ENCODE peak calls at places on chromosome 12, in eight cellular contexts. One of them, this sample, is unnamed.

GRCh38 chr12:13368971-13369370 is 172.4 kb downstream of the EMP1 start:
- DNase-seq in neural progenitor cell: peak; percentile 94
- DNase-seq in HFFc6: no peak
- DNase-seq in tibial artery: no peak
- DNase-seq in endothelial cell: no peak
- DNase-seq in BJ: no peak
- DNase-seq in GM13976: no peak
- DNase-seq in esophagus squamous epithelium: no peak
- DNase-seq in this sample: no peak

GRCh38 chr12:102527256-102527720 is 46.9 kb upstream of the IGF1 start:
- DNase-seq in neural progenitor cell: no peak
- DNase-seq in HFFc6: peak; percentile 90
- DNase-seq in tibial artery: no peak
- DNase-seq in endothelial cell: no peak
- DNase-seq in BJ: no peak
- DNase-seq in GM13976: no peak
- DNase-seq in esophagus squamous epithelium: no peak
- DNase-seq in this sample: no peak

GRCh38 chr12:32087301-32087700 is 19.3 kb upstream of the BICD1 start:
- DNase-seq in neural progenitor cell: no peak
- DNase-seq in HFFc6: no peak
- DNase-seq in tibial artery: no peak
- DNase-seq in endothelial cell: no peak
- DNase-seq in BJ: no peak
- DNase-seq in GM13976: peak; percentile 59
- DNase-seq in esophagus squamous epithelium: no peak
- DNase-seq in this sample: no peak

GRCh38 chr12:15151141-15152091 is 69.8 kb downstream of the RERG start:
- DNase-seq in neural progenitor cell: peak; percentile 38
- DNase-seq in HFFc6: no peak
- DNase-seq in tibial artery: no peak
- DNase-seq in endothelial cell: no peak
- DNase-seq in BJ: no peak
- DNase-seq in GM13976: peak; percentile 15
- DNase-seq in esophagus squamous epithelium: no peak
- DNase-seq in this sample: no peak

GRCh38 chr12:105235299-105235746 is 651 bp downstream of the APPL2 start:
- DNase-seq in neural progenitor cell: peak; percentile 12
- DNase-seq in HFFc6: no peak
- DNase-seq in tibial artery: no peak
- DNase-seq in endothelial cell: no peak
- DNase-seq in BJ: no peak
- DNase-seq in GM13976: no peak
- DNase-seq in esophagus squamous epithelium: no peak
- DNase-seq in this sample: no peak

GRCh38 chr12:69873429-69873828 is 48.4 kb downstream of the MYRFL start:
- DNase-seq in neural progenitor cell: no peak
- DNase-seq in HFFc6: no peak
- DNase-seq in tibial artery: no peak
- DNase-seq in endothelial cell: no peak
- DNase-seq in BJ: no peak
- DNase-seq in GM13976: no peak
- DNase-seq in esophagus squamous epithelium: no peak
- DNase-seq in this sample: no peak

GRCh38 chr12:96164951-96165858 is 29.0 kb upstream of the ELK3 start:
- DNase-seq in neural progenitor cell: no peak
- DNase-seq in HFFc6: no peak
- DNase-seq in tibial artery: no peak
- DNase-seq in endothelial cell: peak; percentile 57
- DNase-seq in BJ: no peak
- DNase-seq in GM13976: no peak
- DNase-seq in esophagus squamous epithelium: no peak
- DNase-seq in this sample: no peak

GRCh38 chr12:109310247-109311125 is 1.4 kb upstream of the FOXN4 start:
- DNase-seq in neural progenitor cell: peak; percentile 36
- DNase-seq in HFFc6: no peak
- DNase-seq in tibial artery: no peak
- DNase-seq in endothelial cell: no peak
- DNase-seq in BJ: no peak
- DNase-seq in GM13976: peak; percentile 29
- DNase-seq in esophagus squamous epithelium: no peak
- DNase-seq in this sample: no peak

GRCh38 chr12:101715045-101715444 is 17.6 kb downstream of the CHPT1 start:
- DNase-seq in neural progenitor cell: no peak
- DNase-seq in HFFc6: no peak
- DNase-seq in tibial artery: no peak
- DNase-seq in endothelial cell: no peak
- DNase-seq in BJ: no peak
- DNase-seq in GM13976: no peak
- DNase-seq in esophagus squamous epithelium: no peak
- DNase-seq in this sample: no peak

GRCh38 chr12:123160801-123161487 is 10.1 kb upstream of the PITPNM2 start:
- DNase-seq in neural progenitor cell: no peak
- DNase-seq in HFFc6: no peak
- DNase-seq in tibial artery: no peak
- DNase-seq in endothelial cell: no peak
- DNase-seq in BJ: no peak
- DNase-seq in GM13976: no peak
- DNase-seq in esophagus squamous epithelium: no peak
- DNase-seq in this sample: no peak

GRCh38 chr12:8081228-8081920 is 700 bp upstream of the NECAP1 start:
- DNase-seq in neural progenitor cell: no peak
- DNase-seq in HFFc6: no peak
- DNase-seq in tibial artery: no peak
- DNase-seq in endothelial cell: no peak
- DNase-seq in BJ: no peak
- DNase-seq in GM13976: no peak
- DNase-seq in esophagus squamous epithelium: no peak
- DNase-seq in this sample: no peak

GRCh38 chr12:7032990-7033389 is 14.7 kb upstream of the LPCAT3 start:
- DNase-seq in neural progenitor cell: no peak
- DNase-seq in HFFc6: no peak
- DNase-seq in tibial artery: no peak
- DNase-seq in endothelial cell: no peak
- DNase-seq in BJ: no peak
- DNase-seq in GM13976: no peak
- DNase-seq in esophagus squamous epithelium: no peak
- DNase-seq in this sample: no peak

GRCh38 chr12:91189526-91189925 is 6.9 kb upstream of the DCN start:
- DNase-seq in neural progenitor cell: no peak
- DNase-seq in HFFc6: peak; percentile 40
- DNase-seq in tibial artery: no peak
- DNase-seq in endothelial cell: no peak
- DNase-seq in BJ: no peak
- DNase-seq in GM13976: no peak
- DNase-seq in esophagus squamous epithelium: no peak
- DNase-seq in this sample: peak; percentile 10

GRCh38 chr12:109704371-109705098 is 9.1 kb upstream of the FAM222A start:
- DNase-seq in neural progenitor cell: no peak
- DNase-seq in HFFc6: no peak
- DNase-seq in tibial artery: no peak
- DNase-seq in endothelial cell: no peak
- DNase-seq in BJ: no peak
- DNase-seq in GM13976: no peak
- DNase-seq in esophagus squamous epithelium: no peak
- DNase-seq in this sample: no peak

GRCh38 chr12:27123642-27124041 is 41.3 kb upstream of the C12orf71 start:
- DNase-seq in neural progenitor cell: peak; percentile 14
- DNase-seq in HFFc6: no peak
- DNase-seq in tibial artery: no peak
- DNase-seq in endothelial cell: no peak
- DNase-seq in BJ: no peak
- DNase-seq in GM13976: peak; percentile 28
- DNase-seq in esophagus squamous epithelium: no peak
- DNase-seq in this sample: no peak

GRCh38 chr12:64457036-64457435 is 5.1 kb downstream of the TBK1 start:
- DNase-seq in neural progenitor cell: no peak
- DNase-seq in HFFc6: no peak
- DNase-seq in tibial artery: no peak
- DNase-seq in endothelial cell: peak; percentile 31
- DNase-seq in BJ: no peak
- DNase-seq in GM13976: no peak
- DNase-seq in esophagus squamous epithelium: no peak
- DNase-seq in this sample: no peak

GRCh38 chr12:2580821-2581220 is 213.9 kb upstream of the FKBP4 start:
- DNase-seq in neural progenitor cell: no peak
- DNase-seq in HFFc6: no peak
- DNase-seq in tibial artery: peak; percentile 6
- DNase-seq in endothelial cell: no peak
- DNase-seq in BJ: no peak
- DNase-seq in GM13976: no peak
- DNase-seq in esophagus squamous epithelium: no peak
- DNase-seq in this sample: no peak

GRCh38 chr12:74957231-74957630 is 252.4 kb downstream of the KCNC2 start:
- DNase-seq in neural progenitor cell: no peak
- DNase-seq in HFFc6: no peak
- DNase-seq in tibial artery: no peak
- DNase-seq in endothelial cell: no peak
- DNase-seq in BJ: no peak
- DNase-seq in GM13976: no peak
- DNase-seq in esophagus squamous epithelium: no peak
- DNase-seq in this sample: no peak

GRCh38 chr12:106345739-106346138 is 11.8 kb upstream of the POLR3B start:
- DNase-seq in neural progenitor cell: peak; percentile 72
- DNase-seq in HFFc6: peak; percentile 48
- DNase-seq in tibial artery: no peak
- DNase-seq in endothelial cell: peak; percentile 53
- DNase-seq in BJ: no peak
- DNase-seq in GM13976: no peak
- DNase-seq in esophagus squamous epithelium: no peak
- DNase-seq in this sample: no peak

GRCh38 chr12:50017653-50018052 is 7.6 kb downstream of the RACGAP1 start:
- DNase-seq in neural progenitor cell: no peak
- DNase-seq in HFFc6: no peak
- DNase-seq in tibial artery: no peak
- DNase-seq in endothelial cell: no peak
- DNase-seq in BJ: peak; percentile 35
- DNase-seq in GM13976: no peak
- DNase-seq in esophagus squamous epithelium: no peak
- DNase-seq in this sample: no peak

GRCh38 chr12:87157791-87158190 is 871.4 kb downstream of the C12orf50 start:
- DNase-seq in neural progenitor cell: no peak
- DNase-seq in HFFc6: peak; percentile 42
- DNase-seq in tibial artery: no peak
- DNase-seq in endothelial cell: no peak
- DNase-seq in BJ: peak; percentile 49
- DNase-seq in GM13976: no peak
- DNase-seq in esophagus squamous epithelium: no peak
- DNase-seq in this sample: peak; percentile 69

DNA sequence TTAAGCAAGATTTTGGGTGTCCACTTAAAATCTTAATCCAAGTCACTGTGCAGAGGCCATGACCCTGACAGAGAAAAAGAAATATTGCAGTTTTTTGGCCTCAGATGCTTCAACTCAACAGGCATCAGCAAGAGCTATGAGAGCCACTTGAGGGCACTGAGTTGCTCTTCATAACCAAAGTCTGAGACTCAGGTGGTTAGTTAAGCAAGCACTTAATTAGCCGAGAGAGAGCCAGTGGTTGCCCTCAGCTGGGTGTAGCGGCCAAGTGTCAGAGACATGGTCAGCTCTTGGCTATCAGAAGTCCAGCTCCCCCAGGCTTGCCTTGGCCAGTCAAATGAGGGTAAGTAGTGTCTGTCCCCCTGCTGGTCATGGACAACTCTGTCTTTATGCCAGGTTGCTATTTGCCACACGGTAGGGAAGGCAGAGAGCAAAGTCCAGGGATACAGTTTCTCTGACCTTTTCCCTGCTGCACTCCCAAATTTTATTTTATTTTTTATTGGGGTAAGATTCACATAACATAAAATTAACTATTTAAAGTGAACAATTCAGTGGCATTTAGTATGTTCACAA is 9.0 kb upstream of the KRT71 start:
- DNase-seq in neural progenitor cell: peak; percentile 37
- DNase-seq in HFFc6: no peak
- DNase-seq in tibial artery: no peak
- DNase-seq in endothelial cell: no peak
- DNase-seq in BJ: no peak
- DNase-seq in GM13976: no peak
- DNase-seq in esophagus squamous epithelium: no peak
- DNase-seq in this sample: no peak
- TF ChIP-seq CTCF in neural progenitor cell: peak; percentile 51
- TF ChIP-seq CTCF in HFFc6: peak; percentile 65
- TF ChIP-seq CTCF in tibial artery: no peak
- TF ChIP-seq CTCF in endothelial cell: peak; percentile 49
- TF ChIP-seq CTCF in BJ: peak; percentile 20
- TF ChIP-seq CTCF in GM13976: no peak
- TF ChIP-seq CTCF in esophagus squamous epithelium: peak; percentile 11
- TF ChIP-seq CTCF in this sample: no peak

DNA sequence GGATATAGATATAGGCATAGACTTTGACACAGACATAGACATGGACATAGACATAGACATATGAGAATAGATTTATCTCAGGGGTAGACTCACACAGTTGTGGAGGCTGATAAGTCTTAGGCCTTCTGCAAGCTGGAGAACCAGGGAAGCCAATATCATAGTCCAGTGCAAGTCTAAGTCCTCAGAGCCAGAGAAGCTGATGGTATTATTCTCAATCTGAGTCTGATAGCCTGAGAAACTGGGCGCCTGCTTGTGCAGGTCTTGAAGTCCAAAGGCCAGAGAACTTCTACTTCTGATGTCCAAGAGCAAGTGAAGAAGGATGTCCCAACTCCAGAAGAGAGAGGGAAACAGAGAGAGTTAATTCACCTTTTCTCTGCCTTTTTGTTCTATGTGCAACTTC is 476.5 kb downstream of the SLC6A15 start:
- DNase-seq in neural progenitor cell: peak; percentile 3
- DNase-seq in HFFc6: no peak
- DNase-seq in tibial artery: no peak
- DNase-seq in endothelial cell: no peak
- DNase-seq in BJ: no peak
- DNase-seq in GM13976: no peak
- DNase-seq in esophagus squamous epithelium: no peak
- DNase-seq in this sample: no peak
- TF ChIP-seq CTCF in neural progenitor cell: no peak
- TF ChIP-seq CTCF in HFFc6: no peak
- TF ChIP-seq CTCF in tibial artery: no peak
- TF ChIP-seq CTCF in endothelial cell: no peak
- TF ChIP-seq CTCF in BJ: no peak
- TF ChIP-seq CTCF in GM13976: no peak
- TF ChIP-seq CTCF in esophagus squamous epithelium: no peak
- TF ChIP-seq CTCF in this sample: no peak

GRCh38 chr12:77932216-77932615 is 101.5 kb downstream of the NAV3 start:
- DNase-seq in neural progenitor cell: no peak
- DNase-seq in HFFc6: no peak
- DNase-seq in tibial artery: no peak
- DNase-seq in endothelial cell: no peak
- DNase-seq in BJ: no peak
- DNase-seq in GM13976: no peak
- DNase-seq in esophagus squamous epithelium: no peak
- DNase-seq in this sample: no peak
- TF ChIP-seq CTCF in neural progenitor cell: peak; percentile 41
- TF ChIP-seq CTCF in HFFc6: peak; percentile 47
- TF ChIP-seq CTCF in tibial artery: no peak
- TF ChIP-seq CTCF in endothelial cell: no peak
- TF ChIP-seq CTCF in BJ: peak; percentile 16
- TF ChIP-seq CTCF in GM13976: no peak
- TF ChIP-seq CTCF in esophagus squamous epithelium: no peak
- TF ChIP-seq CTCF in this sample: no peak

DNA sequence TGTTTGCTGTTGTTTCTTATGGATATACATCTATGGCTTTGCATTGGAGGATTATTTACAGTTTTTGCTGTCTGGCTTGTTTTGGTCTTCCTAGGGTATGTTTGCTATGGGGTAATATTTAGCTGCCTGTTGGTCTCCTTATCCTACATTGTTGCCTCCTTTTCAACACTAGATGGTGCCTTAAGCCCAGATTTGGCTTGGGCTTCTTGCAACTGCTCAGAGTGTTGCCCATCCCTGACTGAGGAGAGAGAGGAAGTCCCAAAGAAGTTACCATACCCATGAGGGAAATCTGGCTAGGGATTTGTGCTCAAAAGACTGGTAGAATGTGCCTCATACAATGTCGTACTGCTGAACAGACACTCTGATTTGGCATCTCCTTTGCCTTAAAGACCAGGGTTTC is 94.6 kb upstream of the MUCL1 start:
- DNase-seq in neural progenitor cell: peak; percentile 82
- DNase-seq in HFFc6: peak; percentile 41
- DNase-seq in tibial artery: no peak
- DNase-seq in endothelial cell: peak; percentile 34
- DNase-seq in BJ: no peak
- DNase-seq in GM13976: peak; percentile 15
- DNase-seq in esophagus squamous epithelium: no peak
- DNase-seq in this sample: no peak
- TF ChIP-seq CTCF in neural progenitor cell: peak; percentile 75
- TF ChIP-seq CTCF in HFFc6: peak; percentile 70
- TF ChIP-seq CTCF in tibial artery: no peak
- TF ChIP-seq CTCF in endothelial cell: peak; percentile 11
- TF ChIP-seq CTCF in BJ: peak; percentile 30
- TF ChIP-seq CTCF in GM13976: peak; percentile 15
- TF ChIP-seq CTCF in esophagus squamous epithelium: peak; percentile 20
- TF ChIP-seq CTCF in this sample: no peak

This sample was measured in AG09319.